ENCODE peak calls at places on chromosomes 12 and 14, in four cellular contexts. J is pancreas; N is activated T-cell treated with anti-CD3 and anti-CD28 coated beads, Interleukin-2, amount 50 U/mL, for 72 hours; U is stimulated activated CD4-positive, alpha-beta T cell treated with anti-CD3 and anti-CD28 coated beads, Interleukin-1b, Interleukin-23, amount 100 ng/mL, for 4 hours. T is an unnamed sample.
A peak's percentile ranks its signal among the peaks of the same experiment; 100 is the strongest.

GRCh38 chr14:75518625-75519024 is 3.6 kb upstream of the BATF start:
- DNase-seq in J (no peak), N (peak; percentile 63), U (no peak), T (no peak)

GRCh38 chr14:92463141-92463540 is 50.4 kb upstream of the RIN3 start:
- DNase-seq in J (no peak), N (no peak), U (no peak), T (peak; percentile 29)

GRCh38 chr12:57273516-57273915 is 22.5 kb upstream of the STAC3 start:
- DNase-seq in J (no peak), N (no peak), U (no peak), T (no peak)

GRCh38 chr12:18907793-18908580 is 170.1 kb downstream of the CAPZA3 start:
- DNase-seq in J (no peak), N (no peak), U (no peak), T (no peak)

GRCh38 chr12:124720687-124721500 is 142.8 kb downstream of the SCARB1 start:
- DNase-seq in J (peak; percentile 59), N (no peak), U (no peak), T (no peak)

GRCh38 chr14:96166475-96167223 is 38.0 kb upstream of the BDKRB2 start:
- DNase-seq in J (peak; percentile 6), N (no peak), U (no peak), T (no peak)

GRCh38 chr12:53207042-53207441 is at the start of gene ITGB7:
- DNase-seq in J (no peak), N (peak; percentile 77), U (no peak), T (peak; percentile 85)

GRCh38 chr14:28163897-28164296 is 602.7 kb upstream of the FOXG1 start:
- DNase-seq in J (no peak), N (no peak), U (no peak), T (no peak)

GRCh38 chr12:106645074-106645421 is 62.2 kb downstream of the RFX4 start:
- DNase-seq in J (peak; percentile 76), N (no peak), U (no peak), T (no peak)

GRCh38 chr12:109637341-109637740 is 63.7 kb downstream of the MVK start:
- DNase-seq in J (no peak), N (no peak), U (no peak), T (no peak)

GRCh38 chr12:26287666-26288408 is 92.5 kb downstream of the SSPN start:
- DNase-seq in J (peak; percentile 69), N (no peak), U (no peak), T (no peak)

GRCh38 chr14:100905166-100905565 is 1.6 kb upstream of the RTL1 start:
- DNase-seq in J (no peak), N (no peak), U (no peak), T (no peak)

GRCh38 chr14:69152944-69153847 is at the start of gene DCAF5:
- DNase-seq in J (peak; percentile 94), N (peak; percentile 96), U (peak; percentile 85), T (peak; percentile 96)

GRCh38 chr14:96772929-96773328 is 24.3 kb upstream of the VRK1 start:
- DNase-seq in J (no peak), N (no peak), U (no peak), T (no peak)

GRCh38 chr14:24605435-24606190 is 3.9 kb downstream of the GZMH start:
- DNase-seq in J (peak; percentile 43), N (peak; percentile 74), U (peak; percentile 59), T (peak; percentile 74)

GRCh38 chr14:75738192-75738591 is 77.1 kb downstream of the TTLL5 start:
- DNase-seq in J (no peak), N (no peak), U (no peak), T (no peak)

GRCh38 chr14:104643306-104643705 is 38.7 kb upstream of the TMEM179 start:
- DNase-seq in J (no peak), N (no peak), U (no peak), T (no peak)

GRCh38 chr12:23376238-23376637 is 573.2 kb downstream of the SOX5 start:
- DNase-seq in J (no peak), N (no peak), U (no peak), T (no peak)

GRCh38 chr12:124713436-124714082 is 146.1 kb upstream of the NCOR2 start:
- DNase-seq in J (no peak), N (peak; percentile 74), U (peak; percentile 59), T (peak; percentile 38)